ENCODE peak calls at places on chromosomes 16 and 17, in four cellular contexts. Z is WTC11, C is H9, Q is brain pericyte. F is an unnamed sample.

GRCh38 chr17:78908426-78908825 is 5.4 kb upstream of the CEP295NL start:
- DNase-seq in Z (no peak), Q (no peak), C (no peak), F (no peak)

GRCh38 chr17:43888548-43888947 is 18.8 kb downstream of the MPP2 start:
- DNase-seq in Q (no peak), C (no peak), Z (no peak), F (no peak)

GRCh38 chr16:72537684-72538083 is 365.7 kb upstream of the PMFBP1 start:
- DNase-seq in Q (no peak), Z (no peak), C (no peak), F (no peak)

GRCh38 chr16:79687249-79687768 is 86.8 kb upstream of the MAF start:
- DNase-seq in C (no peak), Q (no peak), Z (no peak), F (no peak)

GRCh38 chr16:15427648-15428239 is 6.6 kb upstream of the BMERB1 start:
- DNase-seq in Z (no peak), C (no peak), Q (no peak), F (no peak)

GRCh38 chr16:9331503-9331902 is 240.1 kb downstream of the HAPSTR1 start:
- DNase-seq in Z (no peak), Q (no peak), C (no peak), F (no peak)

GRCh38 chr17:4162775-4163498 is 19.9 kb downstream of the CYB5D2 start:
- DNase-seq in C (no peak), Q (no peak), Z (no peak), F (peak)

GRCh38 chr17:76449126-76449525 is 3.8 kb downstream of the UBE2O start:
- DNase-seq in C (no peak), Z (no peak), Q (no peak), F (no peak)

GRCh38 chr16:12178251-12178990 is 201.9 kb downstream of the SNX29 start:
- DNase-seq in C (no peak), Q (no peak), Z (no peak), F (peak)

GRCh38 chr17:81049973-81050551 is 15.1 kb downstream of the BAIAP2 start:
- DNase-seq in Q (no peak), Z (no peak), C (peak), F (no peak)

GRCh38 chr17:46191332-46192210 is 1.7 kb downstream of the KANSL1 start:
- DNase-seq in Q (no peak), Z (no peak), C (peak), F (no peak)

GRCh38 chr17:28204751-28205150 is 114.2 kb upstream of the TMEM97 start:
- DNase-seq in Q (no peak), Z (no peak), C (no peak), F (no peak)

GRCh38 chr17:80895366-80895765 is 96.3 kb upstream of the CHMP6 start:
- DNase-seq in Z (no peak), C (no peak), Q (no peak), F (peak)

GRCh38 chr16:87244646-87245197 is 72.5 kb downstream of the C16orf95 start:
- DNase-seq in Z (no peak), Q (no peak), C (no peak), F (no peak)

GRCh38 chr16:72877374-72878028 is 170.4 kb downstream of the ZFHX3 start:
- DNase-seq in C (no peak), Q (no peak), Z (no peak), F (no peak)

GRCh38 chr17:9436629-9437028 is 139.0 kb downstream of the STX8 start:
- DNase-seq in Z (no peak), Q (no peak), C (no peak), F (no peak)

GRCh38 chr17:60594747-60595146 is 5.2 kb upstream of the PPM1D start:
- DNase-seq in Z (no peak), C (no peak), Q (no peak), F (no peak)

GRCh38 chr17:73340093-73340596 is 28.3 kb upstream of the CDC42EP4 start:
- DNase-seq in C (no peak), Z (no peak), Q (no peak), F (no peak)

GRCh38 chr17:78351449-78352006 is 8.3 kb downstream of the SOCS3 start:
- DNase-seq in Q (peak), C (peak), Z (peak), F (peak)

GRCh38 chr17:17666111-17666714 is 15.0 kb upstream of the RAI1 start:
- DNase-seq in Z (no peak), C (no peak), Q (no peak), F (no peak)